ENCODE peak calls at places on chromosome 20, in nine cellular contexts. V, T, U, J, X, G, I, E and F are unnamed samples.

GRCh38 chr20:2329286-2329685 is 33.5 kb downstream of the TGM3 start:
- DNase-seq in V (no peak), T (no peak), U (no peak), J (no peak), X (no peak), G (no peak), I (no peak), E (no peak), F (no peak)

GRCh38 chr20:8646026-8646425 is 422.9 kb upstream of the PLCB4 start:
- DNase-seq in V (no peak), T (no peak), U (no peak), J (peak; percentile 67), X (no peak), G (no peak), I (no peak), E (no peak), F (no peak)

GRCh38 chr20:38278763-38279162 is 18.2 kb upstream of the KIAA1755 start:
- DNase-seq in V (no peak), T (no peak), U (no peak), J (no peak), X (no peak), G (no peak), I (no peak), E (no peak), F (no peak)

GRCh38 chr20:49132995-49133451 is 55.1 kb downstream of the STAU1 start:
- DNase-seq in V (no peak), T (peak; percentile 76), U (no peak), J (peak; percentile 41), X (peak; percentile 61), G (peak; percentile 54), I (no peak), E (no peak), F (no peak)

GRCh38 chr20:1242530-1242929 is 16.7 kb downstream of the RAD21L1 start:
- DNase-seq in V (no peak), T (peak; percentile 77), U (no peak), J (no peak), X (peak; percentile 76), G (no peak), I (no peak), E (no peak), F (no peak)

GRCh38 chr20:58515240-58516212 is at the start of gene APCDD1L:
- DNase-seq in V (no peak), T (peak; percentile 41), U (no peak), J (no peak), X (peak; percentile 76), G (no peak), I (no peak), E (no peak), F (no peak)

GRCh38 chr20:41173161-41173721 is 35.9 kb downstream of the PLCG1 start:
- DNase-seq in V (peak; percentile 13), T (peak; percentile 84), U (no peak), J (peak; percentile 19), X (peak; percentile 86), G (peak; percentile 77), I (peak; percentile 77), E (peak; percentile 90), F (peak; percentile 92)

GRCh38 chr20:62587757-62588402 is 54.4 kb upstream of the SLCO4A1 start:
- DNase-seq in V (no peak), T (no peak), U (no peak), J (no peak), X (peak; percentile 51), G (no peak), I (no peak), E (no peak), F (peak; percentile 74)

GRCh38 chr20:48704761-48705160 is 123.0 kb downstream of the PREX1 start:
- DNase-seq in V (no peak), T (no peak), U (peak; percentile 18), J (no peak), X (no peak), G (no peak), I (no peak), E (no peak), F (no peak)